ENCODE peak calls at places on chromosomes 1 and 21, in nine cellular contexts. R is AG10803; D is fibroblast of lung; P is effector CD4-positive, alpha-beta T cell; O is hippocampal formation; K is T follicular helper cell; B is Right ventricle myocardium superior; J is AG08395; V is Panc1. W is an unnamed sample.
A peak's percentile ranks its signal among the peaks of the same experiment; 100 is the strongest.

GRCh38 chr21:43865471-43866181 is 603 bp downstream of the AGPAT3 start:
- DNase-seq in R (peak; percentile 22), D (peak; percentile 29), P (peak; percentile 38), O (no peak), K (peak; percentile 34), B (no peak), J (peak; percentile 62), V (no peak), W (peak; percentile 30)

GRCh38 chr1:240193699-240194098 is 102.0 kb downstream of the FMN2 start:
- DNase-seq in R (no peak), D (no peak), P (no peak), O (no peak), K (no peak), B (no peak), J (no peak), V (no peak), W (no peak)

GRCh38 chr21:45831991-45832740 is 149.4 kb upstream of the COL6A1 start:
- DNase-seq in R (peak; percentile 35), D (peak; percentile 95), P (no peak), O (no peak), K (no peak), B (peak; percentile 66), J (peak; percentile 30), V (no peak), W (peak; percentile 28)

GRCh38 chr1:97063532-97063931 is 341.9 kb downstream of the PTBP2 start:
- DNase-seq in R (peak; percentile 13), D (no peak), P (no peak), O (no peak), K (no peak), B (no peak), J (no peak), V (no peak), W (no peak)

GRCh38 chr1:234281826-234282489 is 91.3 kb upstream of the COA6 start:
- DNase-seq in R (peak; percentile 11), D (no peak), P (no peak), O (peak; percentile 54), K (no peak), B (no peak), J (no peak), V (no peak), W (no peak)

GRCh38 chr1:161890574-161890973 is 124.5 kb downstream of the ATF6 start:
- DNase-seq in R (no peak), D (no peak), P (no peak), O (no peak), K (no peak), B (no peak), J (no peak), V (no peak), W (no peak)

GRCh38 chr1:1223321-1223720 is 8.5 kb downstream of the SDF4 start:
- DNase-seq in R (no peak), D (no peak), P (no peak), O (no peak), K (no peak), B (no peak), J (no peak), V (no peak), W (no peak)

GRCh38 chr21:32710069-32710784 is 17.6 kb downstream of the SYNJ1 start:
- DNase-seq in R (no peak), D (no peak), P (no peak), O (no peak), K (no peak), B (no peak), J (no peak), V (no peak), W (no peak)

GRCh38 chr1:160401487-160401805 is 1.1 kb downstream of the VANGL2 start:
- DNase-seq in R (no peak), D (no peak), P (no peak), O (no peak), K (no peak), B (no peak), J (no peak), V (no peak), W (no peak)

GRCh38 chr1:62337785-62338631 is 18.8 kb upstream of the KANK4 start:
- DNase-seq in R (no peak), D (peak; percentile 27), P (no peak), O (no peak), K (no peak), B (peak; percentile 48), J (peak; percentile 14), V (no peak), W (no peak)

GRCh38 chr1:116826818-116827606 is 72.8 kb downstream of the CD2 start:
- DNase-seq in R (no peak), D (no peak), P (peak; percentile 23), O (no peak), K (no peak), B (no peak), J (no peak), V (no peak), W (peak; percentile 88)

GRCh38 chr1:59707216-59707615 is 107.5 kb upstream of the HOOK1 start:
- DNase-seq in R (peak; percentile 94), D (peak; percentile 98), P (no peak), O (no peak), K (no peak), B (peak; percentile 59), J (peak; percentile 94), V (no peak), W (peak; percentile 79)

GRCh38 chr1:228206582-228207351 is 1.1 kb upstream of the OBSCN start:
- DNase-seq in R (no peak), D (no peak), P (no peak), O (no peak), K (no peak), B (no peak), J (no peak), V (no peak), W (no peak)

GRCh38 chr1:201888282-201889033 is at the start of gene SHISA4:
- DNase-seq in R (peak; percentile 55), D (peak; percentile 47), P (no peak), O (peak; percentile 97), K (no peak), B (peak; percentile 88), J (peak; percentile 89), V (no peak), W (peak; percentile 61)

GRCh38 chr1:145956776-145957442 is 908 bp downstream of the LIX1L start:
- DNase-seq in R (peak; percentile 48), D (peak; percentile 65), P (no peak), O (no peak), K (no peak), B (peak; percentile 51), J (no peak), V (no peak), W (no peak)

GRCh38 chr1:197976368-197976767 is 59.2 kb downstream of the LHX9 start:
- DNase-seq in R (no peak), D (no peak), P (no peak), O (no peak), K (no peak), B (no peak), J (no peak), V (no peak), W (peak; percentile 63)

GRCh38 chr1:223641523-223642039 is 23.9 kb downstream of the CAPN8 start:
- DNase-seq in R (no peak), D (no peak), P (no peak), O (no peak), K (no peak), B (no peak), J (no peak), V (no peak), W (no peak)

GRCh38 chr1:110158261-110158660 is 8.0 kb downstream of the SLC6A17 start:
- DNase-seq in R (no peak), D (no peak), P (no peak), O (no peak), K (no peak), B (no peak), J (no peak), V (no peak), W (peak; percentile 16)

GRCh38 chr1:169572184-169572583 is 14.1 kb downstream of the F5 start:
- DNase-seq in R (peak; percentile 2), D (no peak), P (no peak), O (no peak), K (no peak), B (no peak), J (no peak), V (no peak), W (no peak)

GRCh38 chr1:3636531-3636930 is 11.7 kb downstream of the TPRG1L start:
- DNase-seq in R (no peak), D (no peak), P (no peak), O (no peak), K (no peak), B (peak; percentile 25), J (no peak), V (no peak), W (no peak)

GRCh38 chr1:219477861-219478260 is 135.0 kb downstream of the ZC3H11B start:
- DNase-seq in R (no peak), D (no peak), P (no peak), O (no peak), K (no peak), B (no peak), J (no peak), V (no peak), W (no peak)

GRCh38 chr1:21820597-21821232 is 8.7 kb downstream of the LDLRAD2 start:
- DNase-seq in R (no peak), D (no peak), P (no peak), O (no peak), K (no peak), B (no peak), J (no peak), V (no peak), W (no peak)

GRCh38 chr1:92481598-92482403 is 4.9 kb downstream of the GFI1 start:
- DNase-seq in R (no peak), D (peak; percentile 36), P (no peak), O (no peak), K (no peak), B (peak; percentile 44), J (no peak), V (no peak), W (peak; percentile 6)

GRCh38 chr1:160778976-160779375 is 17.0 kb upstream of the LY9 start:
- DNase-seq in R (no peak), D (no peak), P (no peak), O (no peak), K (no peak), B (no peak), J (no peak), V (no peak), W (no peak)

GRCh38 chr21:36576441-36576840 is 96.5 kb upstream of the CLDN14 start:
- DNase-seq in R (no peak), D (no peak), P (no peak), O (no peak), K (no peak), B (no peak), J (no peak), V (no peak), W (no peak)

GRCh38 chr1:109630081-109630880 is 10.6 kb downstream of the AMPD2 start:
- DNase-seq in R (no peak), D (no peak), P (no peak), O (no peak), K (no peak), B (no peak), J (no peak), V (no peak), W (no peak)

GRCh38 chr1:97190326-97190725 is 468.7 kb downstream of the PTBP2 start:
- DNase-seq in R (peak; percentile 63), D (peak; percentile 42), P (no peak), O (no peak), K (no peak), B (no peak), J (peak; percentile 49), V (no peak), W (peak; percentile 57)

GRCh38 chr1:180188679-180189175 is 34.1 kb downstream of the QSOX1 start:
- DNase-seq in R (no peak), D (no peak), P (no peak), O (no peak), K (no peak), B (peak; percentile 18), J (no peak), V (no peak), W (no peak)